ENCODE peak calls at places on chromosomes 13 and 19, in seven cellular contexts. B is spleen, C is fibroblast of pulmonary artery, Q is left ventricle myocardium inferior, Z is psoas muscle, W is heart left ventricle, O is lower leg skin. E is an unnamed sample.

GRCh38 chr13:51714663-51715168 is 89.2 kb downstream of the DHRS12 start:
- DNase-seq in B (no peak), C (peak; percentile 34), Q (no peak), Z (no peak), W (no peak), O (no peak), E (no peak)

GRCh38 chr19:5718579-5719273 is 1.2 kb downstream of the LONP1 start:
- DNase-seq in B (no peak), C (peak; percentile 79), Q (no peak), Z (no peak), W (no peak), O (no peak), E (no peak)

GRCh38 chr13:91122766-91123165 is 224.7 kb upstream of the MIR17HG start:
- DNase-seq in B (no peak), C (no peak), Q (no peak), Z (no peak), W (no peak), O (no peak), E (no peak)

GRCh38 chr19:51422053-51422448 is 4.6 kb upstream of the SIGLEC10 start:
- DNase-seq in B (peak; percentile 97), C (peak; percentile 76), Q (peak; percentile 82), Z (peak; percentile 82), W (peak; percentile 83), O (peak; percentile 53), E (peak; percentile 91)

GRCh38 chr13:44280461-44280860 is 93.2 kb upstream of the SERP2 start:
- DNase-seq in B (no peak), C (no peak), Q (no peak), Z (no peak), W (no peak), O (no peak), E (no peak)

GRCh38 chr19:709965-710714 is 1.4 kb downstream of the PALM start:
- DNase-seq in B (no peak), C (no peak), Q (peak; percentile 78), Z (peak; percentile 81), W (peak; percentile 82), O (peak; percentile 42), E (no peak)

GRCh38 chr19:17526922-17527321 is 15.5 kb downstream of the PGLS start:
- DNase-seq in B (peak; percentile 93), C (no peak), Q (no peak), Z (no peak), W (no peak), O (no peak), E (no peak)

GRCh38 chr13:83153833-83154232 is 728.4 kb downstream of the SLITRK1 start:
- DNase-seq in B (no peak), C (peak; percentile 8), Q (no peak), Z (no peak), W (no peak), O (no peak), E (no peak)

GRCh38 chr19:2478756-2479555 is 3.0 kb downstream of the GADD45B start:
- DNase-seq in B (peak; percentile 95), C (peak; percentile 82), Q (peak; percentile 84), Z (peak; percentile 89), W (peak; percentile 91), O (peak; percentile 80), E (peak; percentile 88)

GRCh38 chr13:113058129-113058987 is 47.2 kb upstream of the F7 start:
- DNase-seq in B (peak; percentile 34), C (no peak), Q (no peak), Z (peak; percentile 28), W (peak; percentile 4), O (no peak), E (peak; percentile 14)
- H3K4me3 ChIP-seq in B (no peak overlapping the region), C (no peak overlapping the region), Q (no peak overlapping the region), Z (no peak overlapping the region), W (no peak overlapping the region), O (no peak overlapping the region), E (no peak overlapping the region)

GRCh38 chr19:44887648-44888047 is 3.4 kb upstream of the TOMM40 start:
- DNase-seq in B (no peak), C (no peak), Q (no peak), Z (no peak), W (no peak), O (no peak), E (no peak)
- H3K4me3 ChIP-seq in B (no peak overlapping the region), C (no peak overlapping the region), Q (no peak overlapping the region), Z (no peak overlapping the region), W (no peak overlapping the region), O (no peak overlapping the region), E (no peak overlapping the region)

GRCh38 chr19:35710784-35711723 is 6.7 kb downstream of the ZBTB32 start:
- DNase-seq in B (no peak), C (no peak), Q (no peak), Z (no peak), W (no peak), O (no peak), E (no peak)

GRCh38 chr19:35713904-35714440 is 3.8 kb upstream of the KMT2B start:
- DNase-seq in B (no peak), C (no peak), Q (no peak), Z (no peak), W (no peak), O (no peak), E (no peak)

GRCh38 chr19:35714601-35715354 is 3.0 kb upstream of the KMT2B start:
- DNase-seq in B (no peak), C (no peak), Q (no peak), Z (no peak), W (no peak), O (no peak), E (no peak)

GRCh38 chr19:35712529-35712909 is 5.3 kb upstream of the KMT2B start:
- DNase-seq in B (no peak), C (no peak), Q (no peak), Z (no peak), W (no peak), O (no peak), E (no peak)

DNA sequence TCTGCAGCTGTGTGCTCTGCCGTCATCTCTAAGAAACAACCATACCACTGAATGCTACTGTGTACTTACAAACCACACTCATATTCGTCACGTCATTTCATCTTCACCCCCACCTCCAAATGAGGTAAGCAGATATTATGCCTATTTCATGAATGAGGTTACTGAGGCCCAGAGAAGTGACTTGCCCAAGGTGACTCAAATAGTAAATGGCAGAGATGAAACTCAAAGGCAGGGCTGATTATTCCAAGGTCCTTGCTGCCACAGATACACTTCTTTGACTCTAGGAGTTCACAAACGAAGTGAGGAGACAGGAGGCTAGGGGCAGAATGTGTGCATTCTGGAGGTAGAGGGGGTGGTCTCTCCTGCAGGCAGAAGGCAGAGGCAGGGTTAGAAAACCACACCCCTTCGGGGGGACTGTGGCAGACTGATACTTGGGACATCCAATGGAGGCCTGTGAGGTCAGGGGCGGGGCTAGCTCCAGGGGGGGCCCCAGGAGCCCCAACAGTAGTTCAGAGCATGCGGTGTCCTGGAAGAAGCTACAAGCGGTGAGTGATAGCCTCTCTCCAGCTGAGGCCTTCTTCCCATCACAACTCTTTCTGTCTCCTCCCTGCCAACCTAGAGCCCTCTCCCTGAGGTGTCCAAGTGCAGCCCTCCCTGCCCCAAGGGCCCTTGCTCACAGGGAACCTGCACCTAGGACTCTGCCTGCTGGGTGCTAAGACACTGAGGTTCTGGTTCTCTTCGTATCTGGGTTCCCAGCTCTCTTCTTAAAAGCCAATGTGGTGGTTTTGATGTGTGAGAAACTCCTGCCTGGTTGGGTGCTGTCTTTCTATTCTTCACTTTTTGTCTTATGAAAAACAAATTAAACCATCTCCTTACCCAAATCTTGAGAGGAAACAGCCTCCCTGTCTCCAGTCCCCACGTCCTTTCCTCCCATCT is 4.6 kb upstream of the KMT2B start:
- DNase-seq in B (no peak), C (no peak), Q (no peak), Z (no peak), W (no peak), O (no peak), E (no peak)
- H3K4me3 ChIP-seq in B (peak overlapping the region; percentile 21), C (no peak overlapping the region), Q (no peak overlapping the region), Z (no peak overlapping the region), W (no peak overlapping the region), O (no peak overlapping the region), E (no peak overlapping the region)

GRCh38 chr13:98766716-98767115 is 14.2 kb upstream of the SLC15A1 start:
- DNase-seq in B (no peak), C (no peak), Q (no peak), Z (no peak), W (no peak), O (no peak), E (no peak)

GRCh38 chr13:98761126-98761978 is 8.9 kb upstream of the SLC15A1 start:
- DNase-seq in B (no peak), C (peak; percentile 67), Q (no peak), Z (no peak), W (no peak), O (no peak), E (no peak)

GRCh38 chr13:98766120-98766519 is 13.6 kb upstream of the SLC15A1 start:
- DNase-seq in B (no peak), C (no peak), Q (no peak), Z (no peak), W (no peak), O (no peak), E (no peak)

DNA sequence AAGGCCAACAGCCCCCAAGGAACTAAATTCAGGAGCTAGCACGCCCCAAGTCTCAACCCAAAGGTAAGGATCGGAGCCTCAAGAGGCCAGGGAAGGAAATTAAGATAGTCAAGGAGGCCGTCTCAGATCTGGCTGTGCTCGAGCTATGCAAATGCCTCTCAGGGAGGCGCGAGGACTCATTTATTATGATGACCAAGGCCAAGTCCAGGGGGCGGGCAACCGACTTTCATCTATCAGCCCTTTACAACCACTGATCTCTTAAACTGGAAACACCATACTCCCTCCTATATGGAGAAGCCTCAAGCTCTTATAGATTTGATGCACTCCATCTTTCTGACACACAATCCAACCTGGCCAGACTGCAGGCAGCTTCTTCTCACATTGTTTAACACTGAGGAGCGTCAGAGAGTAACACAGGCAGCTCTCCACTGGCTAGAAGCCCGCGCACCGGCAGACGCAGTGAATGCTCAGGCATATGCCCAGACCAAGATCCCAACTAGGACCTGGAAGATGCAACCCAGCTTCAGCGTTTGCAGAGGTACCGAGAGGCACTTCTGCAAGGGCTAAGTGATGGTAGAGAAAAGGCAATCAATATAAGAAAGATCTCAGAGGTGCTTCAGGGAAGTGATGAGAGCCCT is 9.6 kb upstream of the SLC15A1 start:
- DNase-seq in B (no peak), C (no peak), Q (no peak), Z (no peak), W (no peak), O (no peak), E (no peak)
- H3K4me3 ChIP-seq in B (no peak overlapping the region), C (peak overlapping the region; percentile 15), Q (peak overlapping the region; percentile 46), Z (peak overlapping the region; percentile 30), W (no peak overlapping the region), O (no peak overlapping the region), E (peak overlapping the region; percentile 45)

GRCh38 chr13:112689498-112690241 is at the start of gene ATP11A:
- DNase-seq in B (peak; percentile 97), C (peak; percentile 93), Q (peak; percentile 95), Z (peak; percentile 96), W (peak; percentile 96), O (peak; percentile 85), E (peak; percentile 96)

GRCh38 chr13:112693831-112694497 is 4.1 kb downstream of the ATP11A start:
- DNase-seq in B (peak; percentile 70), C (peak; percentile 77), Q (no peak), Z (no peak), W (no peak), O (no peak), E (peak; percentile 70)

GRCh38 chr13:112690242-112690943 is 555 bp downstream of the ATP11A start:
- DNase-seq in B (peak; percentile 91), C (peak; percentile 35), Q (peak; percentile 62), Z (peak; percentile 73), W (peak; percentile 73), O (no peak), E (peak; percentile 73)

GRCh38 chr13:112692104-112692503 is 2.3 kb downstream of the ATP11A start:
- DNase-seq in B (peak; percentile 62), C (no peak), Q (no peak), Z (no peak), W (no peak), O (no peak), E (no peak)

GRCh38 chr13:112692586-112692985 is 2.7 kb downstream of the ATP11A start:
- DNase-seq in B (no peak), C (no peak), Q (no peak), Z (no peak), W (no peak), O (no peak), E (no peak)
- H3K4me3 ChIP-seq in B (no peak overlapping the region), C (no peak overlapping the region), Q (peak overlapping the region; percentile 99), Z (no peak overlapping the region), W (no peak overlapping the region), O (no peak overlapping the region), E (peak overlapping the region; percentile 96)